ENCODE peak calls at places on chromosomes 11 and 22, in seven cellular contexts. G is activated B cell treated with CpG ODN at 0.5 μM for 24 hours; N is ELR; J is nucleus accumbens; F is effector memory CD4-positive, alpha-beta T cell; L is fibroblast of pulmonary artery; E is uterus. U is an unnamed sample.

GRCh38 chr11:83181815-83182214 is 11.7 kb upstream of the ANKRD42 start:
- DNase-seq in J (no peak), G (no peak), F (no peak), E (no peak), N (no peak), L (no peak), U (no peak)

GRCh38 chr11:23078289-23078971 is 218.2 kb upstream of the CCDC179 start:
- DNase-seq in L (peak; percentile 23), N (peak; percentile 85), J (no peak), E (no peak), G (no peak), F (no peak), U (no peak)

GRCh38 chr11:125376117-125376516 is 119.9 kb downstream of the FEZ1 start:
- DNase-seq in L (peak; percentile 50), J (peak; percentile 65), E (peak; percentile 86), G (no peak), N (no peak), F (no peak), U (no peak)

GRCh38 chr22:18119409-18120110 is 9.0 kb downstream of the TUBA8 start:
- DNase-seq in J (no peak), N (no peak), E (no peak), G (no peak), F (no peak), L (no peak), U (no peak)

GRCh38 chr11:123272565-123272964 is 77.5 kb upstream of the CLMP start:
- DNase-seq in L (no peak), E (no peak), J (no peak), G (no peak), N (no peak), F (no peak), U (no peak)

GRCh38 chr11:26229270-26229669 is 102.7 kb upstream of the ANO3 start:
- DNase-seq in E (no peak), J (no peak), N (peak; percentile 91), F (no peak), G (no peak), L (peak; percentile 99), U (no peak)

GRCh38 chr11:60056349-60056969 is at the start of gene MS4A3:
- DNase-seq in J (no peak), E (no peak), L (no peak), F (no peak), G (no peak), N (no peak), U (no peak)

GRCh38 chr22:31857247-31857646 is 87.1 kb upstream of the YWHAH start:
- DNase-seq in N (no peak), G (no peak), E (no peak), L (no peak), F (no peak), J (peak; percentile 59), U (no peak)

GRCh38 chr11:28123151-28123571 is 15.0 kb downstream of the METTL15 start:
- DNase-seq in G (no peak), J (no peak), N (peak; percentile 78), L (peak; percentile 41), E (no peak), F (no peak), U (no peak)

GRCh38 chr11:65574963-65575567 is 788 bp upstream of the EHBP1L1 start:
- DNase-seq in L (no peak), G (peak; percentile 47), N (peak; percentile 39), J (no peak), F (no peak), E (no peak), U (peak; percentile 65)

GRCh38 chr22:35638408-35638807 is 9.8 kb upstream of the APOL6 start:
- DNase-seq in G (no peak), E (peak; percentile 91), N (peak; percentile 71), L (peak; percentile 91), F (no peak), J (peak; percentile 24), U (peak; percentile 71)

GRCh38 chr11:94023856-94024255 is 2.7 kb downstream of the HEPHL1 start:
- DNase-seq in L (no peak), J (no peak), N (no peak), E (no peak), F (no peak), G (no peak), U (no peak)

GRCh38 chr22:29359469-29359868 is 28.9 kb downstream of the AP1B1 start:
- DNase-seq in F (no peak), G (no peak), E (peak; percentile 62), L (peak; percentile 72), N (peak; percentile 81), J (peak; percentile 28), U (peak; percentile 72)

GRCh38 chr11:62850911-62851806 is 11.8 kb upstream of the WDR74 start:
- DNase-seq in N (peak; percentile 73), E (no peak), F (no peak), L (no peak), G (no peak), J (no peak), U (no peak)

GRCh38 chr11:40241524-40242037 is 1217.9 kb downstream of the LRRC4C start:
- DNase-seq in J (no peak), N (no peak), L (no peak), E (peak; percentile 57), G (no peak), F (no peak), U (no peak)

GRCh38 chr11:2483426-2483825 is 38.6 kb downstream of the KCNQ1 start:
- DNase-seq in E (no peak), L (no peak), G (no peak), F (no peak), J (no peak), N (no peak), U (no peak)

GRCh38 chr11:22449441-22449840 is 111.3 kb downstream of the SLC17A6 start:
- DNase-seq in L (peak; percentile 57), E (no peak), J (no peak), G (no peak), N (no peak), F (no peak), U (no peak)

GRCh38 chr11:86134580-86135318 is 65.9 kb upstream of the PICALM start:
- DNase-seq in N (no peak), L (no peak), F (no peak), J (peak; percentile 15), G (no peak), E (no peak), U (no peak)

GRCh38 chr11:70625921-70626518 is 227.7 kb downstream of the CTTN start:
- DNase-seq in E (no peak), G (no peak), F (no peak), J (peak; percentile 62), N (no peak), L (no peak), U (no peak)

GRCh38 chr11:119077839-119078238 is 6.8 kb upstream of the HMBS start:
- DNase-seq in L (no peak), N (no peak), G (no peak), F (no peak), J (no peak), E (no peak), U (no peak)

GRCh38 chr11:130489716-130490115 is 41.3 kb downstream of the ADAMTS15 start:
- DNase-seq in G (no peak), F (no peak), N (no peak), J (no peak), E (no peak), L (no peak), U (no peak)

GRCh38 chr22:33922268-33922667 is 2.0 kb upstream of the LARGE1 start:
- DNase-seq in N (no peak), F (no peak), J (peak; percentile 40), L (peak; percentile 29), E (peak; percentile 49), G (peak; percentile 24), U (peak; percentile 58)

GRCh38 chr11:116328851-116329250 is 443.9 kb downstream of the BUD13 start:
- DNase-seq in F (no peak), G (no peak), J (no peak), N (no peak), E (no peak), L (no peak), U (no peak)

GRCh38 chr11:39458481-39458880 is 2001.0 kb downstream of the LRRC4C start:
- DNase-seq in E (no peak), F (no peak), N (no peak), G (no peak), J (no peak), L (no peak), U (no peak)

GRCh38 chr11:95485115-95485900 is 254.3 kb upstream of the SESN3 start:
- DNase-seq in J (no peak), G (no peak), N (no peak), L (no peak), E (no peak), F (no peak), U (no peak)

GRCh38 chr11:83042966-83043711 is 28.6 kb downstream of the RAB30 start:
- DNase-seq in J (no peak), N (peak; percentile 29), G (no peak), F (no peak), L (peak; percentile 45), E (no peak), U (no peak)

GRCh38 chr11:22666700-22667439 is 459 bp downstream of the GAS2 start:
- DNase-seq in G (no peak), L (peak; percentile 24), E (no peak), F (no peak), N (no peak), J (peak; percentile 41), U (peak; percentile 82)

GRCh38 chr11:69460540-69461257 is 20.8 kb upstream of the LINC01488 start:
- DNase-seq in E (no peak), N (peak; percentile 92), L (peak; percentile 75), J (no peak), G (no peak), F (no peak), U (no peak)